ENCODE peak calls at places on chromosomes 12 and 14, in six cellular contexts. Q, B, K, E, F and V are unnamed samples.

GRCh38 chr14:94366146-94366887 is 22.1 kb downstream of the SERPINA1 start:
- DNase-seq in Q (no peak), B (no peak), K (no peak), E (no peak), F (no peak), V (no peak)

GRCh38 chr14:101520621-101521305 is 40.5 kb upstream of the DIO3 start:
- DNase-seq in Q (no peak), B (peak), K (no peak), E (no peak), F (no peak), V (no peak)

GRCh38 chr14:80930836-80931389 is 10.6 kb downstream of the CEP128 start:
- DNase-seq in Q (peak), B (no peak), K (peak), E (peak), F (peak), V (peak)

GRCh38 chr14:21997300-21997699 is 323.7 kb upstream of the OR4E1 start:
- DNase-seq in Q (peak), B (no peak), K (no peak), E (peak), F (no peak), V (peak)

GRCh38 chr14:100654814-100655795 is 67.9 kb upstream of the BEGAIN start:
- DNase-seq in Q (peak), B (no peak), K (peak), E (no peak), F (no peak), V (no peak)

GRCh38 chr12:47686645-47687240 is 19.1 kb downstream of the RPAP3 start:
- DNase-seq in Q (no peak), B (no peak), K (peak), E (peak), F (peak), V (peak)

GRCh38 chr14:26525057-26525456 is 72.8 kb downstream of the NOVA1 start:
- DNase-seq in Q (no peak), B (no peak), K (no peak), E (no peak), F (no peak), V (no peak)

GRCh38 chr12:50545783-50546182 is 41.0 kb downstream of the DIP2B start:
- DNase-seq in Q (no peak), B (no peak), K (no peak), E (peak), F (no peak), V (peak)

GRCh38 chr14:104588066-104588857 is 8.7 kb downstream of the C14orf180 start:
- DNase-seq in Q (no peak), B (no peak), K (no peak), E (no peak), F (no peak), V (no peak)

GRCh38 chr14:99182548-99183115 is 89.4 kb downstream of the BCL11B start:
- DNase-seq in Q (no peak), B (no peak), K (no peak), E (no peak), F (no peak), V (no peak)

GRCh38 chr14:94570440-94570839 is 9.2 kb downstream of the SERPINA4 start:
- DNase-seq in Q (no peak), B (no peak), K (no peak), E (no peak), F (no peak), V (no peak)

GRCh38 chr12:109358154-109358869 is 10.6 kb downstream of the MYO1H start:
- DNase-seq in Q (no peak), B (no peak), K (peak), E (no peak), F (no peak), V (no peak)

GRCh38 chr12:94039199-94039840 is 109.1 kb upstream of the PLXNC1 start:
- DNase-seq in Q (no peak), B (no peak), K (no peak), E (no peak), F (no peak), V (no peak)

GRCh38 chr14:31510222-31510621 is 22.4 kb upstream of the GPR33 start:
- DNase-seq in Q (no peak), B (no peak), K (peak), E (peak), F (no peak), V (no peak)

GRCh38 chr12:105457026-105457425 is 126.5 kb downstream of the C12orf75 start:
- DNase-seq in Q (no peak), B (no peak), K (no peak), E (no peak), F (no peak), V (no peak)

GRCh38 chr14:54686219-54686870 is 119.4 kb downstream of the SAMD4A start:
- DNase-seq in Q (no peak), B (peak), K (no peak), E (peak), F (no peak), V (peak)

GRCh38 chr14:39431416-39432178 is 636 bp downstream of the FBXO33 start:
- DNase-seq in Q (peak), B (peak), K (peak), E (peak), F (peak), V (peak)

GRCh38 chr12:119819322-119819721 is 57.8 kb downstream of the CIT start:
- DNase-seq in Q (no peak), B (no peak), K (no peak), E (no peak), F (no peak), V (no peak)

GRCh38 chr12:54287316-54288157 is 7.0 kb downstream of the HNRNPA1 start:
- DNase-seq in Q (no peak), B (no peak), K (no peak), E (peak), F (no peak), V (no peak)